ENCODE peak calls at places on chromosomes 7 and 10, in nine cellular contexts. F is kidney epithelial cell; N is GM23248; H is lung; Z is testis; Q is activated T-cell treated with anti-CD3 and anti-CD28 coated beads, Interleukin-2, amount 50 U/mL, for 48 hours; V is left ventricle myocardium superior; E is AG09319; W is hypothalamus. R is an unnamed sample.

GRCh38 chr7:127251458-127252379 is 1.0 kb downstream of the GRM8 start:
- DNase-seq in F (no peak), N (peak; percentile 34), H (no peak), Z (no peak), Q (peak; percentile 25), V (peak; percentile 26), E (no peak), W (no peak), R (peak; percentile 60)

GRCh38 chr10:78964952-78965633 is 103.7 kb upstream of the ZMIZ1 start:
- DNase-seq in F (peak; percentile 82), N (peak; percentile 26), H (no peak), Z (peak; percentile 85), Q (no peak), V (peak; percentile 41), E (no peak), W (peak; percentile 65), R (peak; percentile 81)

GRCh38 chr10:122559228-122559627 is 1.3 kb upstream of the DMBT1 start:
- DNase-seq in F (no peak), N (peak; percentile 11), H (no peak), Z (no peak), Q (no peak), V (no peak), E (no peak), W (no peak), R (no peak)

GRCh38 chr7:138603549-138604324 is 97.4 kb downstream of the SVOPL start:
- DNase-seq in F (peak; percentile 21), N (no peak), H (no peak), Z (no peak), Q (no peak), V (no peak), E (no peak), W (no peak), R (no peak)

GRCh38 chr10:89281606-89282395 is 20.0 kb upstream of the IFIT2 start:
- DNase-seq in F (no peak), N (no peak), H (no peak), Z (no peak), Q (no peak), V (no peak), E (no peak), W (no peak), R (no peak)

GRCh38 chr7:31488562-31489203 is 25.2 kb upstream of the ITPRID1 start:
- DNase-seq in F (peak; percentile 70), N (peak; percentile 52), H (no peak), Z (peak; percentile 80), Q (peak; percentile 58), V (peak; percentile 61), E (peak; percentile 1), W (no peak), R (peak; percentile 87)

GRCh38 chr7:46387646-46388045 is 466.6 kb upstream of the IGFBP3 start:
- DNase-seq in F (no peak), N (peak; percentile 90), H (no peak), Z (no peak), Q (no peak), V (no peak), E (no peak), W (no peak), R (no peak)

GRCh38 chr7:157640144-157640543 is 303.3 kb downstream of the DNAJB6 start:
- DNase-seq in F (no peak), N (no peak), H (no peak), Z (no peak), Q (no peak), V (no peak), E (no peak), W (no peak), R (no peak)

GRCh38 chr10:69716711-69717560 is 84.8 kb upstream of the COL13A1 start:
- DNase-seq in F (no peak), N (peak; percentile 67), H (peak; percentile 59), Z (peak; percentile 79), Q (peak; percentile 75), V (peak; percentile 74), E (no peak), W (peak; percentile 5), R (peak; percentile 91)

GRCh38 chr7:96910484-96910883 is 94.9 kb upstream of the DLX6 start:
- DNase-seq in F (no peak), N (peak; percentile 44), H (no peak), Z (no peak), Q (no peak), V (no peak), E (no peak), W (no peak), R (no peak)

GRCh38 chr7:55365103-55365679 is at the start of gene LANCL2:
- DNase-seq in F (no peak), N (peak; percentile 60), H (peak; percentile 50), Z (peak; percentile 58), Q (no peak), V (no peak), E (no peak), W (peak; percentile 83), R (peak; percentile 72)

GRCh38 chr7:150974468-150975391 is 3.4 kb downstream of the KCNH2 start:
- DNase-seq in F (no peak), N (peak; percentile 62), H (peak; percentile 44), Z (peak; percentile 84), Q (peak; percentile 81), V (peak; percentile 86), E (no peak), W (peak; percentile 13), R (peak; percentile 54)

GRCh38 chr10:132511692-132512442 is 25.7 kb upstream of the INPP5A start:
- DNase-seq in F (no peak), N (no peak), H (no peak), Z (no peak), Q (no peak), V (no peak), E (no peak), W (no peak), R (no peak)

GRCh38 chr7:22275574-22276150 is 81.3 kb downstream of the RAPGEF5 start:
- DNase-seq in F (no peak), N (no peak), H (no peak), Z (no peak), Q (no peak), V (no peak), E (no peak), W (no peak), R (no peak)

GRCh38 chr7:5827755-5828154 is 46.3 kb upstream of the RNF216 start:
- DNase-seq in F (no peak), N (peak; percentile 18), H (no peak), Z (peak; percentile 37), Q (peak; percentile 55), V (no peak), E (no peak), W (no peak), R (peak; percentile 53)

R was measured in GM23338.